ENCODE peak calls at places on chromosomes 13 and 19, in six cellular contexts. X, H, Q, E, O and K are unnamed samples.

GRCh38 chr19:49637865-49638350 is 2.0 kb downstream of the RRAS start:
- DNase-seq in X (peak; percentile 83), O (peak; percentile 31), E (peak; percentile 86), Q (peak; percentile 62), H (no peak), K (peak; percentile 63)

GRCh38 chr19:39296055-39296645 is at the start of gene IFNL1:
- DNase-seq in H (no peak), O (no peak), X (no peak), E (no peak), Q (no peak), K (peak; percentile 42)

GRCh38 chr13:78602561-78603239 is 652 bp downstream of the POU4F1 start:
- DNase-seq in O (no peak), Q (no peak), X (no peak), E (peak; percentile 50), H (peak; percentile 23), K (no peak)

GRCh38 chr19:10852098-10852800 is 4.0 kb downstream of the C19orf38 start:
- DNase-seq in Q (peak; percentile 75), X (peak; percentile 67), O (no peak), E (no peak), H (no peak), K (peak; percentile 81)

GRCh38 chr13:30312859-30313258 is 5.5 kb upstream of the KATNAL1 start:
- DNase-seq in X (no peak), H (no peak), O (no peak), Q (peak; percentile 46), E (no peak), K (no peak)

GRCh38 chr13:48983331-48983730 is 7.6 kb downstream of the FNDC3A start:
- DNase-seq in E (no peak), H (no peak), X (no peak), Q (no peak), O (no peak), K (no peak)

GRCh38 chr13:97256343-97256783 is 34.2 kb downstream of the MBNL2 start:
- DNase-seq in Q (peak; percentile 97), O (no peak), H (no peak), X (peak; percentile 96), E (no peak), K (peak; percentile 99)

GRCh38 chr19:6069268-6069771 is 41.0 kb downstream of the RFX2 start:
- DNase-seq in H (no peak), E (no peak), O (no peak), X (no peak), Q (no peak), K (no peak)

GRCh38 chr19:45499196-45500180 is 1.2 kb downstream of the PPM1N start:
- DNase-seq in Q (no peak), O (peak; percentile 97), E (peak; percentile 99), X (peak; percentile 44), H (peak; percentile 59), K (no peak)

GRCh38 chr19:45816236-45817009 is 1.3 kb upstream of the RSPH6A start:
- DNase-seq in X (no peak), E (no peak), O (no peak), Q (no peak), H (no peak), K (no peak)

GRCh38 chr13:25776722-25777121 is 275.1 kb downstream of the SHISA2 start:
- DNase-seq in Q (no peak), X (no peak), O (no peak), H (no peak), E (no peak), K (no peak)

GRCh38 chr13:25775986-25776385 is 275.8 kb downstream of the SHISA2 start:
- DNase-seq in E (no peak), O (no peak), Q (no peak), X (no peak), H (peak; percentile 39), K (no peak)

GRCh38 chr13:25778808-25779207 is 273.0 kb downstream of the SHISA2 start:
- DNase-seq in E (no peak), H (no peak), X (no peak), Q (no peak), O (no peak), K (no peak)

GRCh38 chr13:25777509-25777908 is 274.3 kb downstream of the SHISA2 start:
- DNase-seq in E (no peak), Q (no peak), H (no peak), X (no peak), O (no peak), K (no peak)

DNA sequence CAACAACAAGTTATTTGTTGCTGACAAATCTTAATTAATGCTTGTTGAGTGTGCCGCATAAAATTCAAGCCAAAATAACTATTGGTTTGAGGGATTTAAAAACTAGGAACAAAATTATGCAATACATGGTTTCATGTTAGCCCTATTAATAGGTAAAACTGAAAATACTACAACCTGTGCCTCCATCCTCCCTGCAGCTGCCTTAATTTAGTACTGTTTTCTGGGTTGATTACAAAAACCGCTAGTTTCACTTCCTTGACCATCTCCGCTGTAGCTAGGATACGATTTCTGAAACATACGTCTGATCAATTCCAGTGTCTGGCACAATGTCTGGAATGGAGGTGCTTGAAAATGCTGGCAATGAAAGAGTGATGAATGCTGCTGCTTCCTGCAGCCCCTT is 273.5 kb downstream of the SHISA2 start:
- DNase-seq in O (no peak), H (no peak), E (no peak), Q (no peak), X (no peak), K (no peak)
- H4K8ac ChIP-seq in O (no peak overlapping the region), H (no peak overlapping the region), E (no peak overlapping the region), Q (no peak overlapping the region), X (no peak overlapping the region), K (no peak overlapping the region)

DNA sequence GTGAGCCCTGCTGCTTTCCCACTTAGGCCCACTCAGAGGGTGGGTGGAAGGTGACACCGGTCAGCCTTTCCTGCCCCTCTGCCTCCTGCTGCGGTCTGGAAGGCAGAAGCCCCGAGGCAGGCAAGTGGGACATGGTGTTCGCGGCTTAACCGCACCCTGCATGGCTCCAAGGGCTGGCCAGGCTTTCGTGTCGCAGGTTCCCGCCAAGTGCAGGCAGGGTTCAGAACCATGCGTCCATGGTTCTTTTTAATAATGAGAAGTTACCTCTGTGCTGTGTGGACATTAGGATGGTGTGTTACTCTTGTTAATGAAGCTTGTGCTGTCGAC is 969 bp downstream of the DGKH start:
- DNase-seq in Q (no peak), H (no peak), O (no peak), E (no peak), X (no peak), K (no peak)
- H2AFZ ChIP-seq in Q (peak overlapping the region; percentile 86), H (peak overlapping the region; percentile 97), O (peak overlapping the region; percentile 86), E (no peak overlapping the region), X (peak overlapping the region; percentile 7), K (peak overlapping the region; percentile 33)

DNA sequence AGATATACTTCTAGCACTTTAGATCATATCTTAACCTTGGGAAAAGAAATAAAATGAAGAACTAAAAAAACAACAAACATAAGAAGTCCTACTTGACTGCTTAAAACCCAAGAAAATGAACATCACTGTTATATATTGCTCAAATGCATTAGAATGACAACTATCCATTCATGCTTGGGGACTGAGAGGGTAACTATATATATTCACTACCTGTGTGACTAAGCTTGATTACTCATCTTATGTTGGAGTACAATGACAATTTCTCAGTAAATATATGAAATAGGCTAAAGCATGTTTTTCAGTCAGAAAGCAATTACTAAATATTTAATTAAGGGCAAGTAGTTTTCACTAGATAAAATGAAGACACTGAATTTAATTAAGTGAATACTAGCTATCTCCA is 40.1 kb downstream of the ZC3H13 start:
- DNase-seq in E (no peak), O (no peak), Q (no peak), H (no peak), X (no peak), K (peak; percentile 31)
- H3K27ac ChIP-seq in E (no peak overlapping the region), O (no peak overlapping the region), Q (no peak overlapping the region), H (no peak overlapping the region), X (no peak overlapping the region), K (no peak overlapping the region)

GRCh38 chr19:33143897-33144405 is 12.0 kb downstream of the WDR88 start:
- DNase-seq in O (no peak), E (peak; percentile 69), H (peak; percentile 63), X (peak; percentile 64), Q (peak; percentile 42), K (peak; percentile 76)

GRCh38 chr19:33147538-33147937 is 15.6 kb downstream of the WDR88 start:
- DNase-seq in E (no peak), Q (no peak), X (no peak), O (no peak), H (no peak), K (no peak)

GRCh38 chr19:33152178-33152577 is 20.3 kb downstream of the WDR88 start:
- DNase-seq in E (no peak), Q (peak; percentile 50), H (no peak), O (no peak), X (no peak), K (no peak)

GRCh38 chr19:33150852-33151518 is 19.1 kb downstream of the WDR88 start:
- DNase-seq in E (no peak), X (no peak), H (no peak), O (no peak), Q (no peak), K (peak; percentile 8)

GRCh38 chr19:33146209-33146608 is 14.3 kb downstream of the WDR88 start:
- DNase-seq in H (no peak), E (no peak), O (no peak), Q (no peak), X (no peak), K (no peak)
- H4K8ac ChIP-seq in H (no peak overlapping the region), E (no peak overlapping the region), O (no peak overlapping the region), Q (no peak overlapping the region), X (no peak overlapping the region), K (no peak overlapping the region)

GRCh38 chr19:3699071-3699740 is 1.1 kb downstream of the PIP5K1C start:
- DNase-seq in O (no peak), H (no peak), Q (peak; percentile 34), X (peak; percentile 74), E (no peak), K (no peak)
- H2AFZ ChIP-seq in O (no peak overlapping the region), H (peak overlapping the region; percentile 85), Q (peak overlapping the region; percentile 78), X (no peak overlapping the region), E (no peak overlapping the region), K (no peak overlapping the region)

GRCh38 chr19:829129-829758 is 1.6 kb downstream of the AZU1 start:
- DNase-seq in X (no peak), O (no peak), E (no peak), H (no peak), Q (no peak), K (no peak)

GRCh38 chr19:831407-832369 is 4.1 kb downstream of the AZU1 start:
- DNase-seq in X (no peak), E (no peak), H (no peak), Q (no peak), O (no peak), K (no peak)

GRCh38 chr19:839146-839872 is 1.5 kb upstream of the PRTN3 start:
- DNase-seq in Q (no peak), O (no peak), E (no peak), H (no peak), X (no peak), K (no peak)

GRCh38 chr19:835201-835810 is 5.5 kb upstream of the PRTN3 start:
- DNase-seq in O (no peak), Q (no peak), H (no peak), X (no peak), E (no peak), K (no peak)

DNA sequence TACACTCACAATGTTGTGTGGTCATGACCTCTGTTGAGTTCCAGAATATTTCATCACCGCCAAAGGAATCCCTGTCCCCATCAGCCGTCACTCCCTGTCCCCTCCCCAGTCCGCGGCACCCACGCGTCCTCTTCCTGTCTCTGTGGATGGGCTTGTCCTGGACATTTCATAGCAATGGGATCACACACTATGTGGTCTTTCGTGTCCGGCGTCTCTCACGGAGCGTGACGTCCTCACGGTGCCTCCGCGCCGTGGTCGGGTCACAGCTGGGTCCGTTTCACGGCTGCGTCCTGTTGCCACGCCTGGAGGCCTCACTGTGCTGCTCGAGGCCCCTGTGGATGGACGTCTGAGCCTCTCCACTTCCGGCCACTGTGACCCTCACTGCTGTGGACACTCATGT is 6.6 kb downstream of the AZU1 start:
- DNase-seq in H (no peak), E (no peak), X (no peak), O (no peak), Q (no peak), K (no peak)
- H3K27ac ChIP-seq in H (no peak overlapping the region), E (no peak overlapping the region), X (no peak overlapping the region), O (no peak overlapping the region), Q (no peak overlapping the region), K (no peak overlapping the region)